ENCODE peak calls at places on chromosome 15, in four cellular contexts. X, Z, H and R are unnamed samples. For H3K4me1, the result is how much of the 10 kb centered on the place peaks cover.

GRCh38 chr15:91887321-91887720 is 33.8 kb downstream of the SLCO3A1 start:
- DNase-seq in X (no peak), Z (no peak), H (no peak), R (no peak)

GRCh38 chr15:28935316-28935715 is 49.5 kb downstream of the APBA2 start:
- DNase-seq in X (no peak), Z (no peak), H (no peak), R (no peak)

GRCh38 chr15:39918688-39919385 is 1.2 kb downstream of the GPR176 start:
- DNase-seq in X (peak), Z (no peak), H (no peak), R (no peak)

GRCh38 chr15:70328137-70329115 is 230.7 kb upstream of the TLE3 start:
- DNase-seq in X (no peak), Z (no peak), H (peak), R (peak)

GRCh38 chr15:70362350-70362749 is 264.6 kb upstream of the TLE3 start:
- DNase-seq in X (no peak), Z (peak), H (no peak), R (peak)

GRCh38 chr15:39629376-39629775 is 48.5 kb downstream of the THBS1 start:
- DNase-seq in X (peak), Z (no peak), H (no peak), R (no peak)

GRCh38 chr15:55250392-55250791 is 39.2 kb downstream of the RAB27A start:
- DNase-seq in X (peak), Z (no peak), H (no peak), R (no peak)

GRCh38 chr15:89653578-89653977 is 1.7 kb downstream of the KIF7 start:
- DNase-seq in X (no peak), Z (no peak), H (no peak), R (no peak)

GRCh38 chr15:64894395-64895056 is 17.2 kb upstream of the ANKDD1A start:
- DNase-seq in X (no peak), Z (no peak), H (no peak), R (no peak)

GRCh38 chr15:47289667-47290066 is 427.6 kb upstream of the SEMA6D start:
- DNase-seq in X (no peak), Z (no peak), H (no peak), R (no peak)

GRCh38 chr15:47288794-47289193 is 428.5 kb upstream of the SEMA6D start:
- DNase-seq in X (no peak), Z (no peak), H (no peak), R (no peak)

GRCh38 chr15:47293763-47294162 is 423.5 kb upstream of the SEMA6D start:
- DNase-seq in X (no peak), Z (no peak), H (peak), R (peak)

GRCh38 chr15:47294765-47295259 is 422.5 kb upstream of the SEMA6D start:
- DNase-seq in X (no peak), Z (no peak), H (no peak), R (no peak)

GRCh38 chr15:47292638-47293037 is 424.7 kb upstream of the SEMA6D start:
- DNase-seq in X (peak), Z (no peak), H (no peak), R (no peak)
- H3K27ac ChIP-seq in X (no peak), Z (peak), H (no peak), R (no peak)

DNA sequence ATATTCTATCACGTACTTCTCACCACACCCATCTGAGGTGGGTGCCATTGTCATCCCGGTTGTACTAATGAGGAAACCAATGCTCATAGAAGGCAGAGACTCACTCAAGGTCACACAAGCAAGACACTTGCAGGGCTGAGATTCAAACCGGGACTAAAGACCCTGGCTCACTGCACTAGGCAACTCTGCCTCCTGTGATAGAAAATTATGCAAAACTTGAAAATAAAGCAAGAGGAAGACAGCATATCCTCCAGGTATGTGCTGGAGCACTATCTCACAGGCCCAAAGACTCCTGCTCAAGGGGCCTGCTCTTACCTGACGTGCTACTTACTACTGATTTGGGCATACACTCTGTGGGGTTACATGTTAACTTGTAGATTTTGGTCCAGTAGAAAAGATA is 25.6 kb downstream of the ANXA2 start:
- DNase-seq in X (no peak), Z (no peak), H (no peak), R (no peak)
- H3K4me1 ChIP-seq in X (half or more), Z (half or more), H (half or more), R (under half)

GRCh38 chr15:82043130-82043673 is 2.6 kb downstream of the MEX3B start:
- DNase-seq in X (no peak), Z (no peak), H (no peak), R (no peak)
- H3K4me3 ChIP-seq in X (no peak), Z (peak), H (no peak), R (peak)

GRCh38 chr15:77714023-77714422 is 81.3 kb upstream of the LINGO1 start:
- DNase-seq in X (no peak), Z (no peak), H (no peak), R (no peak)
- H3K27ac ChIP-seq in X (no peak), Z (no peak), H (no peak), R (no peak)

GRCh38 chr15:86590461-86590860 is 510.8 kb downstream of the AGBL1 start:
- DNase-seq in X (no peak), Z (no peak), H (no peak), R (no peak)

GRCh38 chr15:86591158-86591557 is 511.5 kb downstream of the AGBL1 start:
- DNase-seq in X (no peak), Z (no peak), H (no peak), R (no peak)

GRCh38 chr15:86591994-86592746 is 512.5 kb downstream of the AGBL1 start:
- DNase-seq in X (no peak), Z (no peak), H (peak), R (no peak)

DNA sequence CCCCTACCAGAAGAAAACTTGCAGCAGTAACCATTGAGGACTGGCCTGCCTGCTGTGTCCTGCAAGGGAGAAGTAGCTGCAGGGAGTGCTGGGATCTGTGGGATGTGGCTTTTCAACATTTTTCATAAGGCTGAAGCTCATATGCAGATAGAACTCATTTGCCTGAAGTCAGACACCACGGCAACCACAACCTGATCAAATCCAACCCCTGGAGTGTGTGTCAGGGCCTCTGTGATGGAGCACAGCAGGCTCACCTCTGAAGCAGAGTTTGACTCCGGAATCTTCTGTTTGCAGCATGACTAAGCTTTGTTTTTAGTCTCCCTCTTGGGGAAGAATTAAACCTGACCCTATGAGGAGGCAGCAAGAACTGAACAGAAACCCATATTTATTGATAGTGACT is 508.7 kb downstream of the AGBL1 start:
- DNase-seq in X (no peak), Z (no peak), H (no peak), R (no peak)
- H3K4me1 ChIP-seq in X (under half), Z (under half), H (under half), R (under half)

GRCh38 chr15:81877533-81878227 is 168.1 kb downstream of the MEX3B start:
- DNase-seq in X (no peak), Z (no peak), H (no peak), R (no peak)

GRCh38 chr15:81885135-81885534 is 160.7 kb downstream of the MEX3B start:
- DNase-seq in X (no peak), Z (no peak), H (no peak), R (no peak)

GRCh38 chr15:81880314-81880713 is 165.5 kb downstream of the MEX3B start:
- DNase-seq in X (no peak), Z (no peak), H (no peak), R (no peak)

GRCh38 chr15:81886080-81886479 is 159.7 kb downstream of the MEX3B start:
- DNase-seq in X (no peak), Z (no peak), H (no peak), R (no peak)

GRCh38 chr15:81880833-81881232 is 165.0 kb downstream of the MEX3B start:
- DNase-seq in X (no peak), Z (no peak), H (no peak), R (no peak)
- H3K4me3 ChIP-seq in X (no peak), Z (no peak), H (no peak), R (no peak)

DNA sequence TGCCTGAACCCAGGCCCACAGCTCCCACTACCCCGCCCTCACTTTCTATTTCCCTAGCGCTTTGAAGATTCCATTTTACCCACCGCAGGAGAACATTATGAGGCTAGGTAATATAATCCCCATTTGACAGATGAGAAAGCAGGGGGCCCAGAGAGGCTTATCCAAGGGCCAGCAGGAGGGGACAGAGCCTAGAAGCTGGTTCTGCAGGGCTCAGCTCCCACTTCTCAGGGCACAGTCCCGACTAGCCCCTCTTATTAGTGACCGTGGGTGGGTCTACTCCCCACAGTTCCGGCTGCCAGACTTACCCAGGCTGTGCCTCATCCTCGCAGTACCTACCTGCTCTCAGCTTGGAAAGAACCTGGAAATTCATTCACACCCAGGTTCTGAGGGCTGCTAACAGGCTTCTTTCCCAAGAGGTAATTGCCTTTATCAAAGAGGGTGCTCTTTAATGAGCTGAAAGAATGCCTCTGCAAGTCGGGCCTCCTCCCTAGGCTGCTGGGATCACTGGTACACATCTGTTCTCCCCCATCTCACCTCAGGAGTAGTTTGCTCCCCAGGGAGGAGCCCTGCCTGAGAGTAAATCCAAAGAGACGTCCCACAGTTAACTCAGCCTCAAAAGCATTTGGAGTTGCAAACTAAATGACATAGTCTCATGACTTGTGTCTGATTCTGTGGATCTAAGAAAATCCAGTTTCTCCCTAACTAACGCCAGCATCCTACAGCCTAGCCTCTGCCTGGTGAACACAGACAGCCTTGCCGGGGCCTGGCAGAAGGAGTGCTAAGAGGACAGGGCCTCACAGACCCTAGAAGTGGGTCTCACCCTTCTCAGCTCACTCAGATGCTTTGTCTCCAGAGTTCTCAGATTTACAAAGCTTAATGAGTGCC is 125.0 kb downstream of the CHSY1 start:
- DNase-seq in X (peak), Z (no peak), H (no peak), R (no peak)
- H3K27ac ChIP-seq in X (peak), Z (peak), H (peak), R (peak)

DNA sequence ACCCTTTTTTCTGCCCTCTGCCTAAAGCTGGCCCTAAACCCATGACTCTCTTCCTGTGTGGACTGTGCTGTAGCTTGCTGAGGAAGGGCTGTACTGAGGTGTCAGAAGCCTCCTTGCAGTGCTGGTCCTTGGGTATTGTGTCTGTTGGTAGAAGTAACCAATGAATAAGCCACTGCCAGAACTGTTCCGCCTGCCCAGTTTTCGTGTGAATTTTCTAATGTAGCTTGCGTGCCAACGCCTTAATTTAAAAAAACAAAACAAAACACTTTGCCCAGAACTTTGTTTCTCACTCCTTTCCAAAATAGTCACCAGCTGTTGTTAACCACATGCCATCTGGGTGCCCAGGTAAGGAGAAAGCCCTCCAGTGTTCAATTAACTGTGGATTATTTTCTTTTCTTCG is 101.9 kb downstream of the KLHL25 start:
- DNase-seq in X (no peak), Z (no peak), H (no peak), R (no peak)
- H3K4me1 ChIP-seq in X (under half), Z (under half), H (under half), R (under half)